ENCODE peak calls at places on chromosome 14, in four cellular contexts. One of them, this sample, is unnamed.

GRCh38 chr14:22980672-22981089 is 1.7 kb downstream of the AJUBA start:
- DNase-seq in WTC11: peak; percentile 76
- DNase-seq in GM12878: no peak
- DNase-seq in K562: no peak
- DNase-seq in this sample: peak; percentile 43

GRCh38 chr14:29037428-29037827 is 270.8 kb downstream of the FOXG1 start:
- DNase-seq in WTC11: no peak
- DNase-seq in GM12878: no peak
- DNase-seq in K562: no peak
- DNase-seq in this sample: no peak

GRCh38 chr14:43003845-43004244 is 1397.2 kb downstream of the LRFN5 start:
- DNase-seq in WTC11: no peak
- DNase-seq in GM12878: no peak
- DNase-seq in K562: peak; percentile 1
- DNase-seq in this sample: no peak

GRCh38 chr14:45070215-45070614 is 13.7 kb upstream of the PRPF39 start:
- DNase-seq in WTC11: no peak
- DNase-seq in GM12878: no peak
- DNase-seq in K562: no peak
- DNase-seq in this sample: no peak

GRCh38 chr14:103624860-103625259 is 4.2 kb upstream of the KLC1 start:
- DNase-seq in WTC11: no peak
- DNase-seq in GM12878: no peak
- DNase-seq in K562: peak; percentile 36
- DNase-seq in this sample: peak; percentile 33

GRCh38 chr14:49593016-49593415 is 5.7 kb upstream of the LRR1 start:
- DNase-seq in WTC11: no peak
- DNase-seq in GM12878: no peak
- DNase-seq in K562: no peak
- DNase-seq in this sample: no peak

GRCh38 chr14:34334329-34334728 is 127.7 kb downstream of the SPTSSA start:
- DNase-seq in WTC11: no peak
- DNase-seq in GM12878: no peak
- DNase-seq in K562: no peak
- DNase-seq in this sample: no peak

GRCh38 chr14:24335461-24336146 is 733 bp upstream of the ADCY4 start:
- DNase-seq in WTC11: no peak
- DNase-seq in GM12878: no peak
- DNase-seq in K562: no peak
- DNase-seq in this sample: peak; percentile 32

GRCh38 chr14:93784878-93785277 is 3.4 kb downstream of the PRIMA1 start:
- DNase-seq in WTC11: no peak
- DNase-seq in GM12878: no peak
- DNase-seq in K562: no peak
- DNase-seq in this sample: peak; percentile 60

GRCh38 chr14:75522224-75522764 is at the start of gene BATF:
- DNase-seq in WTC11: no peak
- DNase-seq in GM12878: no peak
- DNase-seq in K562: no peak
- DNase-seq in this sample: no peak

GRCh38 chr14:59155886-59156285 is 32.6 kb upstream of the DAAM1 start:
- DNase-seq in WTC11: no peak
- DNase-seq in GM12878: no peak
- DNase-seq in K562: no peak
- DNase-seq in this sample: no peak

GRCh38 chr14:31445703-31446102 is 11.6 kb downstream of the DTD2 start:
- DNase-seq in WTC11: no peak
- DNase-seq in GM12878: no peak
- DNase-seq in K562: no peak
- DNase-seq in this sample: no peak

GRCh38 chr14:36424478-36425102 is 95.4 kb downstream of the NKX2-1 start:
- DNase-seq in WTC11: no peak
- DNase-seq in GM12878: no peak
- DNase-seq in K562: no peak
- DNase-seq in this sample: no peak

DNA sequence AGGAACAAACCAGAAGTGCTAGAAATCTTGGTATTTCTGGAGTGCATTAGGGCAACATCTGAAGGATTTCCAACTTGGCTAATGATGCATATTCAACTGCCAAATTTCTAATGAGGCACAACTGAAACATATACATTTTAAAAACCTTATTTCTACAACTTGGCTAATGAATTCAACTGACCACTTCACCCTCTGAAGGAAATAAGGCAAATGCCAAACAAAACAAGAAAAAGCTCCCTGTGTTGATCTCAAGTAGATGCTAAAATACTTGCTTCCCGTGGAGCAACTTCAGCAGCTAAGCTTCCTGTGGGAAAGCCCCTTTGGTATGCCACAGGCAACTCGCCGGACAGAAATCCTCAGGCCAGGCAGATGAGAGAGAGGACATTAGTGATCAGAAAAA is 167.1 kb downstream of the TTC7B start:
- DNase-seq in WTC11: no peak
- DNase-seq in GM12878: no peak
- DNase-seq in K562: no peak
- DNase-seq in this sample: no peak
- TF ChIP-seq USF1 in WTC11: no peak
- TF ChIP-seq USF1 in GM12878: no peak
- TF ChIP-seq USF1 in K562: no peak
- TF ChIP-seq USF1 in this sample: no peak

DNA sequence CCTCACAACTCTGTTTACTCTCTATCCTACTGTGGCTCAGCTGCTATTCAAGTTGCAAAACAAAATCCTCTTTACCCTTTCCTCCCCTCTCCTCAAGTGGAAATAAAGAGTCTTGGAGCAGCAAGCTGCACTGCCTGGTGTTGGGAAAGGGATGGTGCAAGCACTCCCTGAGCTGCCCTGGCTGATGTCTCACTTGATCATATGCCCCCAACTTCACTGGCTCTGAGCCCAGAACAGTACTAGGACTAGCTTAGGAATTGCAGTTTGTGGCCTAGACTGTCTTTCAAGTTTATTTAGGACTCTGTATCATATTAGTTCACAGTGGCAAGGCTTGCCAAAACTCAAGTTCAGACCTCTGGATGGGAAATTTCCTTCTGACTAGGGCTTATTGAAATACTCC is 1683.8 kb upstream of the SEL1L start:
- DNase-seq in WTC11: no peak
- DNase-seq in GM12878: no peak
- DNase-seq in K562: no peak
- DNase-seq in this sample: no peak
- TF ChIP-seq USF1 in WTC11: no peak
- TF ChIP-seq USF1 in GM12878: no peak
- TF ChIP-seq USF1 in K562: no peak
- TF ChIP-seq USF1 in this sample: no peak

GRCh38 chr14:56118611-56119181 is 485 bp downstream of the PELI2 start:
- DNase-seq in WTC11: no peak
- DNase-seq in GM12878: no peak
- DNase-seq in K562: no peak
- DNase-seq in this sample: peak; percentile 31
- TF ChIP-seq USF1 in WTC11: no peak
- TF ChIP-seq USF1 in GM12878: no peak
- TF ChIP-seq USF1 in K562: no peak
- TF ChIP-seq USF1 in this sample: no peak

GRCh38 chr14:100219126-100219785 is 19.7 kb upstream of the YY1 start:
- DNase-seq in WTC11: no peak
- DNase-seq in GM12878: no peak
- DNase-seq in K562: no peak
- DNase-seq in this sample: no peak

GRCh38 chr14:100224229-100224628 is 14.7 kb upstream of the YY1 start:
- DNase-seq in WTC11: no peak
- DNase-seq in GM12878: no peak
- DNase-seq in K562: no peak
- DNase-seq in this sample: no peak

GRCh38 chr14:100222219-100223093 is 16.5 kb upstream of the YY1 start:
- DNase-seq in WTC11: no peak
- DNase-seq in GM12878: no peak
- DNase-seq in K562: no peak
- DNase-seq in this sample: no peak

GRCh38 chr14:100223332-100224171 is 15.4 kb upstream of the YY1 start:
- DNase-seq in WTC11: no peak
- DNase-seq in GM12878: no peak
- DNase-seq in K562: peak; percentile 54
- DNase-seq in this sample: no peak

DNA sequence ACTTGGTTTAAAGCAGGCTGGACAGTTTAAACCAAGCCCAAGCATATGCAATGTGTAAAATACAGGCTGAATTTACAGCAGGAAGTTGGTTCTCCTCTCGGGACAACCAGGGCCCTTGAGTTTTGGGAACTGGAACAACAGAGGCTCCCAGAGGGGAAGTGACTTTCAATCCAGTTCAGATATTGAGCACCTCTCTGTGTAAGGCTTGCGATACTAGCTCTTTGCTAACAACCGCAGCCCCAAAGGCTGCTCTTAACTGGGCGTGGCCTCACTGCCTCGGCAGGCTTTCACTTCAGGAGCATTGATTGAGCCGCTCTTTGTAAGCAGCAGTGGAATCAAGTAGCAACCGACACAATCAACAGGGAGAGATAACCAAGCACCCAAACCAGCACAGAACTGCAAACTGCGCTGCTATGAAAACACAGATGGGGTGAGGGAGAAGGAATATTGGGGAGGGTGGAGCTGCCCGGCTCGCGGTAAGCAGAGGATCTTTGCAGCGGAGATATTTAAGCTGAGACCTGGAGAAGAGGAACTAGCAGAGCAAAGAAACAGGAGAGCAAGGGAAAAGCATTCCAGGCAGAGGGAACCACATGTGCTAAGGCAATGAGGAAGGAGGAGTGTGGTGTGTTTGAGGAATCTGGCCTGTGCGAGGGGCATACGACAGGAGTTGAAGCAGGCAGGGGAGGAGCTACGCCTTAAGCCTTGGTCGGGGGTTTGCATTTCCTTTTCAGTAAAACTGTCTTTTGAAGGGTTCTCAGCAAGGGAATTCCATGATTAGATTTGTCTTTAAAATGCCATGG is 17.3 kb upstream of the YY1 start:
- DNase-seq in WTC11: peak; percentile 57
- DNase-seq in GM12878: no peak
- DNase-seq in K562: peak; percentile 86
- DNase-seq in this sample: no peak
- TF ChIP-seq USF1 in WTC11: no peak
- TF ChIP-seq USF1 in GM12878: no peak
- TF ChIP-seq USF1 in K562: no peak
- TF ChIP-seq USF1 in this sample: no peak

GRCh38 chr14:84410344-84410743 is 1119.6 kb upstream of the FLRT2 start:
- DNase-seq in WTC11: no peak
- DNase-seq in GM12878: no peak
- DNase-seq in K562: no peak
- DNase-seq in this sample: no peak

GRCh38 chr14:84404246-84404645 is 1125.7 kb upstream of the FLRT2 start:
- DNase-seq in WTC11: no peak
- DNase-seq in GM12878: no peak
- DNase-seq in K562: no peak
- DNase-seq in this sample: no peak

GRCh38 chr14:84403585-84403984 is 1126.4 kb upstream of the FLRT2 start:
- DNase-seq in WTC11: peak; percentile 32
- DNase-seq in GM12878: no peak
- DNase-seq in K562: no peak
- DNase-seq in this sample: no peak

DNA sequence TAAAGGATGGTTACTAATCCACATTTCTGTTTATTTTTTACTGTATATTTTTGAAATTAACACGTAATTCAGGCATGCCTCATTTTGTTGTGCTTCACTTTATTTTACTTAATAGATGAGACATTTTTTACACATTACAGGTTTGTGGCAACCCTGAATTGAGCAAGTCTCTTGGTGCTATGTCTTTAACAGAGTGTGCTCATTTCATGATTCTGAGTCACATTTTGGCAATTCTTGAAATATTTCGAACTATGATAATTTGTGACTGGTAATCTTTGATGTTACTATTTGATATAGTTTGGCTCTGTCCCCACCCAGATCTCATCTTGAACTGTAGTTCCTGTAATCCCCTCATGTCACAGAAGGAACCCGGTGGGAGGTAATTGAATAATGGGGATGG is 1120.5 kb upstream of the FLRT2 start:
- DNase-seq in WTC11: no peak
- DNase-seq in GM12878: no peak
- DNase-seq in K562: no peak
- DNase-seq in this sample: no peak
- TF ChIP-seq USF1 in WTC11: no peak
- TF ChIP-seq USF1 in GM12878: no peak
- TF ChIP-seq USF1 in K562: no peak
- TF ChIP-seq USF1 in this sample: no peak

DNA sequence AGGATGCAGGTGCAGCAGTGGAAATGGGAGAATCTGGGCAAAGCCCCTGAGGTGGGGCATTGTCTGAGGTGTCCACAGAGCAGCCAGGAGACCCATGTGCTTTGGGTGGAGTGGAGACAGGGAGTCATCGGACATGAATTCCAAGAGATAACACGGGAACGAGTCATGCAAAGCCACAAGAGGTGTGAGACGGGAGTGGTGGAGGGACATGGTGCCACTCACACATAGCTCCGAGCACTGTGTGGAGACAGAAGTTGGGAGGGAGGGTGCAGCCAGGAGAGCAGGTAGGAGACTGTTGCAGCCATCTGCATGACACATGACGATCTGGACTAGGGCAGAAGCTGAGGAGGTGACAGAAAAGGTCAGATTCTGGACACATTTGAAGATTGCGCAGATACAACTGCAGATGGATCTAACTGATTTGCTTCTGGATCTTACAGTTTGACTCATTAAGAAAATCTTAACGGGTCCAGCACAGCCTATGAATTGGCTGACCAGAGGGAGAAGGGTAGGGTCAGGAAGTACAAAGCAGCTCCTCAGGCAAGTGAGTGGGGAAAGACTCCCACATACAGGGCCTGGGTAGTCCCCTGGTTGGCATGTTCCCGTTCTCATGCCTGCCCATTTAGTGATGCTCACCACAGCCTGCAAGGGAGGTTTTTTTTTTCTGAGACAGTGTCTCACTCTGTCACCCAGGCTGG is 379.8 kb downstream of the FUT8 start:
- DNase-seq in WTC11: no peak
- DNase-seq in GM12878: no peak
- DNase-seq in K562: no peak
- DNase-seq in this sample: peak; percentile 11
- TF ChIP-seq USF1 in WTC11: no peak
- TF ChIP-seq USF1 in GM12878: no peak
- TF ChIP-seq USF1 in K562: no peak
- TF ChIP-seq USF1 in this sample: no peak

DNA sequence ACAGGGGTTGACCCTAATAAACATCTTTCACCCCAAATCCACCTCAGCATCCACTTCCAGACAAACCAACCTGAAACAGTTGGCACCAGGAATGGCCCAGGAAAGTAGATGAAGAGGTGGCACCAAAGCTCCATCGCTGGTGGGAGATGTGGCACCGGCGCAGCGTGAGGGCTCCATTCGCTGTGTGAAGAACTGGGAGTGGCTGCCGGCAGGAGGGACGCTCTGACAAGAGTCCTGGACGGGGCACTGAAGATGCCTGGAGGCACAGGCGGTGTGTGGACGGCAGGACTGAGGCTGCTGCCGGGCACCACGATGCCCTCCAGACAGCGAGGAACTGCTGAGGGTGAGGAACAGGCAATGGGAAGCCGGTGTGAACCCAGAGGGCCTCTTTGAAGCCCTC is 29.3 kb downstream of the DIO3 start:
- DNase-seq in WTC11: no peak
- DNase-seq in GM12878: no peak
- DNase-seq in K562: no peak
- DNase-seq in this sample: peak; percentile 11
- TF ChIP-seq USF1 in WTC11: no peak
- TF ChIP-seq USF1 in GM12878: no peak
- TF ChIP-seq USF1 in K562: no peak
- TF ChIP-seq USF1 in this sample: no peak